ENCODE peak calls at places on chromosome 4, in ten cellular contexts. One of them, this sample, is unnamed.

GRCh38 chr4:40704073-40704472 is 45.7 kb upstream of the NSUN7 start:
- DNase-seq in GM13976: no peak
- DNase-seq in Caco-2: no peak
- DNase-seq in IMR-90: no peak
- DNase-seq in HEK293T: no peak
- DNase-seq in frontal cortex: no peak
- DNase-seq in adipocyte: no peak
- DNase-seq in ecto neural progenitor cell: no peak
- DNase-seq in EH: no peak
- DNase-seq in amniotic stem cell: no peak
- DNase-seq in this sample: no peak

GRCh38 chr4:68748181-68748981 is 67.4 kb upstream of the UGT2B10 start:
- DNase-seq in ecto neural progenitor cell: no peak
- DNase-seq in IMR-90: no peak
- DNase-seq in frontal cortex: no peak
- DNase-seq in EH: no peak
- DNase-seq in amniotic stem cell: no peak
- DNase-seq in GM13976: no peak
- DNase-seq in HEK293T: no peak
- DNase-seq in adipocyte: no peak
- DNase-seq in Caco-2: no peak
- DNase-seq in this sample: no peak

GRCh38 chr4:102783006-102783405 is 22.2 kb upstream of the MANBA start:
- DNase-seq in IMR-90: peak
- DNase-seq in ecto neural progenitor cell: no peak
- DNase-seq in GM13976: no peak
- DNase-seq in EH: no peak
- DNase-seq in amniotic stem cell: no peak
- DNase-seq in HEK293T: no peak
- DNase-seq in Caco-2: no peak
- DNase-seq in frontal cortex: no peak
- DNase-seq in adipocyte: no peak
- DNase-seq in this sample: no peak

GRCh38 chr4:6901669-6902317 is 7.8 kb upstream of the TBC1D14 start:
- DNase-seq in amniotic stem cell: no peak
- DNase-seq in frontal cortex: no peak
- DNase-seq in Caco-2: peak
- DNase-seq in IMR-90: no peak
- DNase-seq in EH: no peak
- DNase-seq in adipocyte: no peak
- DNase-seq in ecto neural progenitor cell: no peak
- DNase-seq in HEK293T: no peak
- DNase-seq in GM13976: no peak
- DNase-seq in this sample: no peak

GRCh38 chr4:77349361-77349760 is 192.4 kb downstream of the CCNG2 start:
- DNase-seq in frontal cortex: no peak
- DNase-seq in GM13976: no peak
- DNase-seq in amniotic stem cell: no peak
- DNase-seq in Caco-2: no peak
- DNase-seq in EH: no peak
- DNase-seq in HEK293T: no peak
- DNase-seq in IMR-90: no peak
- DNase-seq in ecto neural progenitor cell: no peak
- DNase-seq in adipocyte: no peak
- DNase-seq in this sample: no peak

GRCh38 chr4:87502580-87503238 is 26.5 kb downstream of the SPARCL1 start:
- DNase-seq in frontal cortex: peak
- DNase-seq in Caco-2: no peak
- DNase-seq in IMR-90: peak
- DNase-seq in HEK293T: no peak
- DNase-seq in EH: peak
- DNase-seq in ecto neural progenitor cell: no peak
- DNase-seq in amniotic stem cell: no peak
- DNase-seq in adipocyte: no peak
- DNase-seq in GM13976: no peak
- DNase-seq in this sample: no peak

GRCh38 chr4:26028793-26029511 is 114.9 kb downstream of the SMIM20 start:
- DNase-seq in ecto neural progenitor cell: peak
- DNase-seq in IMR-90: peak
- DNase-seq in EH: peak
- DNase-seq in adipocyte: peak
- DNase-seq in HEK293T: peak
- DNase-seq in GM13976: peak
- DNase-seq in frontal cortex: peak
- DNase-seq in Caco-2: peak
- DNase-seq in amniotic stem cell: peak
- DNase-seq in this sample: no peak

GRCh38 chr4:102064747-102065442 is 274.4 kb downstream of the BANK1 start:
- DNase-seq in frontal cortex: no peak
- DNase-seq in ecto neural progenitor cell: no peak
- DNase-seq in GM13976: no peak
- DNase-seq in adipocyte: no peak
- DNase-seq in amniotic stem cell: no peak
- DNase-seq in EH: no peak
- DNase-seq in HEK293T: no peak
- DNase-seq in IMR-90: no peak
- DNase-seq in Caco-2: no peak
- DNase-seq in this sample: no peak

GRCh38 chr4:1317177-1318045 is 27.7 kb downstream of the MAEA start:
- DNase-seq in frontal cortex: no peak
- DNase-seq in HEK293T: no peak
- DNase-seq in EH: no peak
- DNase-seq in IMR-90: no peak
- DNase-seq in ecto neural progenitor cell: no peak
- DNase-seq in Caco-2: no peak
- DNase-seq in amniotic stem cell: no peak
- DNase-seq in adipocyte: no peak
- DNase-seq in GM13976: no peak
- DNase-seq in this sample: no peak

GRCh38 chr4:10526431-10527222 is 69.4 kb upstream of the ZNF518B start:
- DNase-seq in amniotic stem cell: no peak
- DNase-seq in frontal cortex: no peak
- DNase-seq in adipocyte: no peak
- DNase-seq in IMR-90: no peak
- DNase-seq in Caco-2: no peak
- DNase-seq in GM13976: no peak
- DNase-seq in ecto neural progenitor cell: no peak
- DNase-seq in EH: no peak
- DNase-seq in HEK293T: no peak
- DNase-seq in this sample: no peak

GRCh38 chr4:128461300-128462103 is 173.9 kb upstream of the PGRMC2 start:
- DNase-seq in amniotic stem cell: peak
- DNase-seq in ecto neural progenitor cell: peak
- DNase-seq in GM13976: no peak
- DNase-seq in HEK293T: peak
- DNase-seq in EH: peak
- DNase-seq in IMR-90: peak
- DNase-seq in frontal cortex: no peak
- DNase-seq in Caco-2: no peak
- DNase-seq in adipocyte: peak
- DNase-seq in this sample: no peak

GRCh38 chr4:37970702-37971101 is 10.5 kb downstream of the PTTG2 start:
- DNase-seq in adipocyte: peak
- DNase-seq in IMR-90: peak
- DNase-seq in frontal cortex: no peak
- DNase-seq in Caco-2: no peak
- DNase-seq in HEK293T: no peak
- DNase-seq in EH: peak
- DNase-seq in amniotic stem cell: no peak
- DNase-seq in ecto neural progenitor cell: no peak
- DNase-seq in GM13976: no peak
- DNase-seq in this sample: peak